ENCODE peak calls at places on chromosomes 1 and 21, in five cellular contexts. C is endothelial cell, S is NCI-H2029, W is kidney glomerular epithelial cell, Y is foreskin keratinocyte. L is an unnamed sample.

GRCh38 chr1:43062527-43063080 is 103.9 kb upstream of the SLC2A1 start:
- DNase-seq in W (no peak), Y (no peak), C (no peak), S (no peak), L (no peak)

GRCh38 chr1:31302749-31303441 is 6.1 kb downstream of the ZCCHC17 start:
- DNase-seq in Y (peak), C (no peak), S (no peak), W (no peak), L (no peak)

GRCh38 chr21:34020005-34020847 is 53.2 kb upstream of the MRPS6 start:
- DNase-seq in C (no peak), W (no peak), Y (peak), S (no peak), L (no peak)

GRCh38 chr1:233085566-233085965 is 135.2 kb downstream of the NTPCR start:
- DNase-seq in Y (peak), S (no peak), W (no peak), C (no peak), L (peak)

GRCh38 chr1:29633784-29634183 is 397.5 kb downstream of the PTPRU start:
- DNase-seq in S (no peak), C (no peak), Y (no peak), W (no peak), L (no peak)

GRCh38 chr21:35048706-35049617 is at the start of gene RUNX1:
- DNase-seq in W (peak), Y (peak), C (no peak), S (no peak), L (peak)

GRCh38 chr1:93707956-93708355 is 26.3 kb upstream of the BCAR3 start:
- DNase-seq in W (no peak), S (no peak), C (no peak), Y (no peak), L (no peak)

GRCh38 chr1:235513495-235514366 is 9.5 kb upstream of the B3GALNT2 start:
- DNase-seq in S (peak), Y (peak), W (peak), C (peak), L (peak)

GRCh38 chr1:8078176-8078671 is 52.1 kb upstream of the ERRFI1 start:
- DNase-seq in C (no peak), Y (peak), S (no peak), W (peak), L (peak)

GRCh38 chr1:241408170-241408569 is 51.2 kb upstream of the RGS7 start:
- DNase-seq in W (no peak), S (no peak), C (no peak), Y (no peak), L (no peak)

GRCh38 chr1:169487153-169487552 is 1.4 kb upstream of the SLC19A2 start:
- DNase-seq in W (no peak), C (no peak), S (no peak), Y (no peak), L (no peak)

GRCh38 chr1:90362163-90362562 is 354.9 kb downstream of the BARHL2 start:
- DNase-seq in W (no peak), C (no peak), S (no peak), Y (no peak), L (peak)

GRCh38 chr1:154453577-154454352 is 48.3 kb upstream of the TDRD10 start:
- DNase-seq in C (no peak), W (no peak), S (peak), Y (peak), L (peak)

L was measured in mammary epithelial cell.